ENCODE peak calls at places on chromosomes 16 and 17, in four cellular contexts. F is OCI-LY7; X is memory B cell; N is CD4-positive, alpha-beta T cell. G is an unnamed sample.

GRCh38 chr17:15462962-15463361 is 4.5 kb downstream of the CDRT4 start:
- DNase-seq in F (no peak), X (no peak), N (no peak), G (no peak)

GRCh38 chr16:70638814-70639792 is 7.3 kb upstream of the IL34 start:
- DNase-seq in F (no peak), X (no peak), N (no peak), G (no peak)

GRCh38 chr16:89330177-89330856 is 112.8 kb downstream of the ZNF778 start:
- DNase-seq in F (no peak), X (no peak), N (no peak), G (no peak)

GRCh38 chr17:69223809-69224208 is 4.8 kb downstream of the ABCA10 start:
- DNase-seq in F (peak; percentile 19), X (no peak), N (no peak), G (no peak)

GRCh38 chr17:61419496-61420046 is 19.9 kb downstream of the TBX2 start:
- DNase-seq in F (no peak), X (no peak), N (no peak), G (no peak)

GRCh38 chr16:8173111-8173644 is 417.1 kb downstream of the TMEM114 start:
- DNase-seq in F (peak; percentile 68), X (no peak), N (no peak), G (peak; percentile 17)

GRCh38 chr17:32240745-32241144 is 24.9 kb upstream of the RHBDL3 start:
- DNase-seq in F (no peak), X (no peak), N (no peak), G (no peak)

GRCh38 chr16:70749681-70750601 is 51.0 kb downstream of the VAC14 start:
- DNase-seq in F (no peak), X (no peak), N (no peak), G (no peak)

GRCh38 chr17:79630821-79631639 is 20.2 kb upstream of the RBFOX3 start:
- DNase-seq in F (no peak), X (no peak), N (no peak), G (no peak)

GRCh38 chr17:42798383-42799380 is at the start of the genes CNTD1 and COA3:
- DNase-seq in F (peak; percentile 72), X (peak; percentile 69), N (peak; percentile 59), G (peak; percentile 69)

GRCh38 chr16:80303691-80304090 is 237.1 kb upstream of the DYNLRB2 start:
- DNase-seq in F (no peak), X (no peak), N (no peak), G (no peak)

GRCh38 chr16:32116080-32116479 is 137.0 kb upstream of the TP53TG3D start:
- DNase-seq in F (no peak), X (peak; percentile 15), N (no peak), G (no peak)

GRCh38 chr17:15038656-15039055 is 226.5 kb downstream of the PMP22 start:
- DNase-seq in F (no peak), X (no peak), N (no peak), G (no peak)

GRCh38 chr16:14300631-14301149 is 229.6 kb downstream of the MRTFB start:
- DNase-seq in F (peak; percentile 86), X (no peak), N (peak; percentile 15), G (no peak)

GRCh38 chr17:36182176-36183000 is 6.0 kb upstream of the TBC1D3B start:
- DNase-seq in F (no peak), X (no peak), N (no peak), G (no peak)

GRCh38 chr16:627458-628239 is 3.1 kb upstream of the WFIKKN1 start:
- DNase-seq in F (no peak), X (no peak), N (no peak), G (no peak)

GRCh38 chr17:73203788-73204479 is 11.1 kb downstream of the COG1 start:
- DNase-seq in F (no peak), X (no peak), N (no peak), G (peak; percentile 74)

GRCh38 chr17:29369831-29370735 is 20.1 kb upstream of the TAOK1 start:
- DNase-seq in F (peak; percentile 86), X (peak; percentile 52), N (peak; percentile 36), G (peak; percentile 48)

GRCh38 chr16:89037261-89038152 is 56.1 kb upstream of the ACSF3 start:
- DNase-seq in F (peak; percentile 43), X (no peak), N (no peak), G (no peak)

GRCh38 chr17:42519546-42520444 is 16.2 kb upstream of the NAGLU start:
- DNase-seq in F (no peak), X (no peak), N (no peak), G (no peak)

GRCh38 chr16:56635441-56635967 is 3.0 kb upstream of the MT1A start:
- DNase-seq in F (no peak), X (no peak), N (no peak), G (no peak)

GRCh38 chr16:80719573-80719972 is 84.8 kb downstream of the CDYL2 start:
- DNase-seq in F (peak; percentile 13), X (no peak), N (peak; percentile 7), G (no peak)

GRCh38 chr16:67017451-67017750 is 11.5 kb upstream of the CBFB start:
- DNase-seq in F (no peak), X (no peak), N (no peak), G (no peak)

GRCh38 chr16:57528499-57529323 is 7.7 kb downstream of the CCDC102A start:
- DNase-seq in F (no peak), X (no peak), N (no peak), G (no peak)

GRCh38 chr17:19461681-19462080 is 50.6 kb downstream of the RNF112 start:
- DNase-seq in F (no peak), X (no peak), N (no peak), G (no peak)

GRCh38 chr17:77217136-77217535 is 76.4 kb downstream of the SEC14L1 start:
- DNase-seq in F (no peak), X (no peak), N (no peak), G (no peak)

GRCh38 chr16:50837324-50837723 is 95.4 kb downstream of the CYLD start:
- DNase-seq in F (no peak), X (no peak), N (no peak), G (no peak)

GRCh38 chr17:82283208-82283749 is 9.8 kb upstream of the CSNK1D start:
- DNase-seq in F (no peak), X (no peak), N (no peak), G (no peak)